ENCODE peak calls at places on chromosomes 3 and 15, in five cellular contexts. V is activated gamma-delta T cell treated with Interleukin-2 at 50 U/mL for 16 hours; J is activated CD8-positive, alpha-beta memory T cell treated with anti-CD3 and anti-CD28 coated beads for 48 hours; I is cardiac fibroblast; B is K562. L is an unnamed sample.

GRCh38 chr15:78061963-78062427 is 15.5 kb downstream of the TBC1D2B start:
- DNase-seq in B (peak), V (no peak), J (no peak), I (peak), L (peak)

GRCh38 chr3:150030841-150031240 is 60.1 kb upstream of the PFN2 start:
- DNase-seq in V (no peak), J (no peak), B (no peak), I (peak), L (no peak)

GRCh38 chr3:133745981-133746721 is at the start of gene TF:
- DNase-seq in V (no peak), B (no peak), I (no peak), J (no peak), L (no peak)

GRCh38 chr3:15778332-15778858 is 19.4 kb downstream of the ANKRD28 start:
- DNase-seq in J (no peak), B (no peak), V (no peak), I (no peak), L (no peak)

GRCh38 chr3:108863799-108864135 is 41.2 kb downstream of the TRAT1 start:
- DNase-seq in B (no peak), I (no peak), J (no peak), V (no peak), L (no peak)

GRCh38 chr3:189300345-189300744 is 128.6 kb downstream of the TPRG1 start:
- DNase-seq in I (no peak), V (no peak), B (no peak), J (no peak), L (no peak)

GRCh38 chr15:63070681-63071129 is 28.2 kb downstream of the TPM1 start:
- DNase-seq in I (peak), B (no peak), J (no peak), V (no peak), L (no peak)

GRCh38 chr3:119613201-119613600 is 15.5 kb downstream of the PLA1A start:
- DNase-seq in V (no peak), I (no peak), B (no peak), J (no peak), L (no peak)

GRCh38 chr15:89575656-89576416 is 567 bp downstream of the TICRR start:
- DNase-seq in J (peak), B (no peak), I (peak), V (no peak), L (peak)

GRCh38 chr3:174675426-174675825 is 183.7 kb upstream of the NAALADL2 start:
- DNase-seq in J (no peak), V (no peak), I (no peak), B (no peak), L (no peak)

GRCh38 chr3:117463276-117463675 is 753.7 kb downstream of the TUSC7 start:
- DNase-seq in J (no peak), I (no peak), B (no peak), V (no peak), L (no peak)

GRCh38 chr3:41216993-41217392 is 17.7 kb downstream of the CTNNB1 start:
- DNase-seq in V (no peak), B (no peak), I (no peak), J (no peak), L (no peak)

GRCh38 chr3:4417449-4417848 is 49.6 kb downstream of the SUMF1 start:
- DNase-seq in V (no peak), I (peak), J (no peak), B (no peak), L (no peak)

GRCh38 chr3:165463546-165463945 is 267.4 kb upstream of the SLITRK3 start:
- DNase-seq in I (no peak), V (no peak), J (no peak), B (no peak), L (no peak)

GRCh38 chr15:89003865-89004725 is 84.2 kb upstream of the ABHD2 start:
- DNase-seq in J (no peak), I (peak), V (no peak), B (peak), L (peak)

GRCh38 chr3:53084310-53085001 is 38.6 kb upstream of the SFMBT1 start:
- DNase-seq in J (no peak), I (no peak), V (no peak), B (peak), L (no peak)

GRCh38 chr3:196936288-196936687 is 6.0 kb downstream of the NCBP2 start:
- DNase-seq in J (no peak), B (no peak), V (no peak), I (no peak), L (no peak)

GRCh38 chr3:1275495-1275894 is 182.7 kb downstream of the CNTN6 start:
- DNase-seq in I (peak), V (no peak), B (no peak), J (no peak), L (no peak)

GRCh38 chr3:181710581-181711255 is 1.0 kb upstream of the SOX2 start:
- DNase-seq in J (no peak), B (no peak), I (no peak), V (no peak), L (no peak)

GRCh38 chr15:36896949-36897348 is 203.4 kb downstream of the MEIS2 start:
- DNase-seq in V (no peak), B (no peak), J (no peak), I (no peak), L (no peak)

GRCh38 chr15:61025283-61025682 is 203.8 kb downstream of the RORA start:
- DNase-seq in V (no peak), J (no peak), I (peak), B (no peak), L (no peak)

GRCh38 chr15:64515196-64515595 is 54.8 kb downstream of the ZNF609 start:
- DNase-seq in B (no peak), J (no peak), V (no peak), I (no peak), L (no peak)

GRCh38 chr3:47193871-47194859 is 30.3 kb upstream of the SETD2 start:
- DNase-seq in B (no peak), J (no peak), V (no peak), I (peak), L (peak)

GRCh38 chr3:123027292-123028232 is at the start of gene SEMA5B:
- DNase-seq in I (peak), J (no peak), V (peak), B (peak), L (peak)

GRCh38 chr15:74817370-74817737 is 4.7 kb downstream of the LMAN1L start:
- DNase-seq in B (no peak), J (no peak), I (peak), V (no peak), L (no peak)